ENCODE peak calls at places on chromosomes 2 and 18, in five cellular contexts. C is activated naive CD8-positive, alpha-beta T cell treated with anti-CD3 and anti-CD28 coated beads, Interleukin-2, amount 50 U/mL, for 16 hours; I is WERI-Rb-1; M is stimulated activated CD8-positive, alpha-beta memory T cell treated with anti-CD3 and anti-CD28 coated beads, Interleukin-12 subunit alpha, Interleukin-12 subunit beta, amount 100 ng/mL, for 4 hours; P is ovary. X is an unnamed sample.

GRCh38 chr2:62999905-63000304 is 50.7 kb upstream of the OTX1 start:
- DNase-seq in C (no peak), I (no peak), M (no peak), P (no peak), X (no peak)

GRCh38 chr2:234091432-234091879 is 41.0 kb downstream of the SPP2 start:
- DNase-seq in C (no peak), P (no peak), M (no peak), I (no peak), X (peak)

GRCh38 chr2:203238711-203239526 is at the start of gene CYP20A1:
- DNase-seq in M (peak), I (peak), C (peak), P (peak), X (peak)

GRCh38 chr18:76564636-76565237 is 69.7 kb upstream of the ZNF516 start:
- DNase-seq in P (no peak), M (no peak), I (no peak), C (no peak), X (no peak)

GRCh38 chr2:234273887-234274584 is 222.8 kb downstream of the ARL4C start:
- DNase-seq in M (no peak), I (no peak), P (no peak), C (no peak), X (no peak)

GRCh38 chr18:57629399-57629798 is 7.8 kb upstream of the NARS1 start:
- DNase-seq in M (no peak), P (no peak), I (no peak), C (no peak), X (no peak)

GRCh38 chr2:128368437-128369125 is 49.9 kb upstream of the HS6ST1 start:
- DNase-seq in C (no peak), M (no peak), P (no peak), I (no peak), X (no peak)

GRCh38 chr18:79203017-79203605 is 133.9 kb downstream of the ATP9B start:
- DNase-seq in C (no peak), M (no peak), P (no peak), I (no peak), X (peak)

GRCh38 chr18:62763101-62763521 is 47.8 kb downstream of the PHLPP1 start:
- DNase-seq in I (no peak), P (no peak), M (no peak), C (no peak), X (no peak)

GRCh38 chr2:117801826-117802225 is 12.7 kb upstream of the DDX18 start:
- DNase-seq in M (no peak), P (no peak), I (no peak), C (no peak), X (no peak)

GRCh38 chr18:5196253-5197031 is 615 bp downstream of the AKAIN1 start:
- DNase-seq in P (no peak), I (peak), C (no peak), M (no peak), X (no peak)

X was measured in LoVo.